ENCODE peak calls at places on chromosomes 2 and 18, in eight cellular contexts. Q is WERI-Rb-1, S is endothelial cell, L is foreskin fibroblast, P is coronary artery, I is prostate gland, B is GM20000, M is HepG2. G is an unnamed sample.

GRCh38 chr2:134293719-134294537 is 40.1 kb downstream of the MGAT5 start:
- DNase-seq in M (no peak), B (no peak), P (no peak), I (no peak), S (no peak), L (no peak), Q (no peak), G (no peak)

GRCh38 chr2:174062934-174063333 is 97.8 kb upstream of the SP3 start:
- DNase-seq in I (no peak), Q (peak), P (no peak), L (no peak), S (no peak), M (no peak), B (no peak), G (no peak)

GRCh38 chr2:29053223-29053622 is 21.1 kb downstream of the PCARE start:
- DNase-seq in M (no peak), Q (peak), P (no peak), L (no peak), B (no peak), I (no peak), S (no peak), G (no peak)

GRCh38 chr2:143792602-143793001 is 663.4 kb downstream of the ARHGAP15 start:
- DNase-seq in B (no peak), P (no peak), S (no peak), M (no peak), Q (no peak), I (no peak), L (no peak), G (no peak)

GRCh38 chr2:3778841-3779505 is 75.6 kb downstream of the DCDC2C start:
- DNase-seq in M (no peak), L (no peak), S (no peak), I (no peak), B (no peak), Q (no peak), P (no peak), G (no peak)

GRCh38 chr2:226892729-226893128 is 56.9 kb downstream of the RHBDD1 start:
- DNase-seq in L (peak), I (no peak), M (no peak), S (no peak), Q (no peak), B (no peak), P (no peak), G (no peak)

GRCh38 chr18:75502286-75502685 is 74.8 kb upstream of the SMIM21 start:
- DNase-seq in M (no peak), P (no peak), B (no peak), S (no peak), I (no peak), Q (no peak), L (no peak), G (no peak)

GRCh38 chr2:240818543-240819403 is 1.2 kb downstream of the KIF1A start:
- DNase-seq in Q (peak), S (no peak), M (no peak), I (no peak), L (no peak), P (no peak), B (no peak), G (no peak)

DNA sequence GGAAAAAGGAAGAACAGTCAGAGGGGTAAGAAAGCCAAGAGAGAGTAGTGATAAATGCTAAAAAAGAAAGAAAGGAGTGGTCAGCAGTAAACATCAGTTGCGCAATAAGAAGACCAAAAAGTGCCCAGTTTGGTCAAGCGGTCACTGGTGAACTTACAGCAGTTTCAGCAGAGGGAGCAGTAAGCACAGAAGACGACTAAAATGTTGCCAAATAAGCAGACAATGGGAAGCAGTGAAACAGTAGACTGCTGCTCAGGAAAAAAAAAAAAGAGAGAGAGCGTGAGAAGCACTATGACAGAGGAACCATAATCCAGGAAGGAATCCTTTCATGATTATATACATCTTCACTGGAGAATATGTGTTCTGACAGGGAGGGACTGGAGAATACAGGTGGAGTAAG is 45.8 kb downstream of the DNAJC10 start:
- DNase-seq in L (peak), M (no peak), B (no peak), P (no peak), Q (no peak), S (no peak), I (no peak), G (no peak)
- TF ChIP-seq CTCF in L (no peak), M (peak), B (no peak), P (no peak), Q (no peak), S (no peak), I (peak), G (peak)

DNA sequence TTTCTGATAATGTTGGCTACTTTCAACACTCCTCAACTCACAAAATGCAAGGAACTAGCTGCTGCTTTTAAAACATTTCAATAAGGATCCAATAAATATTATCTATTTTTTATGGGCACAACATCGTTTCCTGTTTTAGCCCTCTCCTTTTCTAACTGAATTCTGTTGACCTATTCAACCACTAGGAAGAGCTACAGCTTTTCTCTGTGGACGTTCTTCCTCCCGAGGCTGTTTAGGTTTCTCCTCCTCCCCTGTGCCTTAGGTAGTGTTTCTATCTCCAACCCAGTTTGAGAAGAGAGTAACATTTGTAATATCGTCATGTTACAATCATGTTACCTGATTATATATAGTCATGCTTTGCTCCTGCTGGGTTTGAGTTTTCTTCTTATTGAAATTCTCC is 91.3 kb upstream of the ITGB6 start:
- DNase-seq in P (no peak), I (no peak), M (no peak), Q (no peak), L (no peak), S (no peak), B (no peak), G (no peak)
- TF ChIP-seq CTCF in P (no peak), I (no peak), M (no peak), Q (no peak), L (no peak), S (no peak), B (no peak), G (no peak)

DNA sequence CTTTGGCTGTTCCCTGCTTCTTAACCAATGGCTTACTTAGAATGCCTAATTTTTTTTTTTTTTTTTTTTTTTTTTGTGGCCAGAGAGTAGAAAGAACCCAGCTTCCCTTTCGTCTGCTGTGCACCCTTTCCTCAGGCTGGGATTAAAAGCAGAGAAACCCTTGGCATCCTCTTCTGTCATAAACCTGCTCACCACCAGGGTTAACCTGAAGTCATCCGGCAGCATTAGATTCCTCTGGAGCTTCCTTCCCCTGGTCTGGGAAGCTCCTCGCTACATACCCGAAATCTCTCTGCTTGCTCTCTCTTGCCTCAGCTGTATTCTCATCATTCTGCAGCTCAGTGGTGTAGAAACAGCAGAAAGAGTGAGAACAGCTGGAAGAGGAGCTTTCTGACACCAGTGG is 339.1 kb upstream of the MEIS1 start:
- DNase-seq in P (no peak), M (no peak), S (no peak), L (no peak), Q (no peak), B (no peak), I (no peak), G (no peak)
- TF ChIP-seq CTCF in P (no peak), M (no peak), S (peak), L (no peak), Q (no peak), B (no peak), I (no peak), G (no peak)

DNA sequence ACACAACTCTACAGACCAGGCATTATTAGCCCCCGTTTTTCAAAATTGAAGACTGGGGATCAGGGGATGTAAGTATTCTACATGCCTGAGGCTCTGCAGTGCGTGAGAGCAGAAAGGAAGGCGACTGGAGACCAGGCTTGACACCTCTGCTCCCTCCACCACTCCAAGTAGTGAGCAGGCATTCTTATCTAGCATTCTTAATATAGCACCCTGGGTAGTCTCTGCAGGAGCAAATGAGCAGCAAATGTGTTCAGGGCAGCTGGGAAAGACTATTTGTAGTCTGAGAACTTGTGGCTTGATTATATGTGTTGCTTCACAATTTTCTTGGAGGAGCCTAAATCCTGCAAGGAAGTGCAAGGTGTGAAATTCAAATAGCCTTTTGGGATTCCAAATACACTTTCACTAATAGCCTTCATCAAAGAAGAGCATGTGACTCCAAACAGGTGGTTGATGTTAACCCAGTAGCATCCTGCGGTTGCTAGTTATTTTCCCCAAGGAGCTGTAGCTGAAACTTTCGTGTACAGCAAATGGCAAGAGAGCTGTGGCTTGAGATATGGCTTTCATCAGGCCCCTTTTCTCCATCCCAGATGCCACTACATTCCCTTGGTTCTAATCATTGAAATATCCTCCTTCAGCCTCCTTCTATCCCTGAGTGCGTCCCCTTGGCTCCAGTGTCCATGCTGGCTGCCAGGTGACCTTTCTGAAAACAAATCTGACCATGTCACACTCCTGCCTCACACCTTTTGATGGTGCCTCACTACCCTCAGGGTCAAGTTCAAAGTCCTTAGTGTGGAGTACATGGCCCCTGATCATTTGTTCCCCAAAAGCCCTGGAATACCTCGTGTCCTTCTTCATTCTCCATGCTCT is 143.4 kb downstream of the DDX1 start:
- DNase-seq in I (no peak), Q (no peak), M (no peak), B (no peak), S (no peak), L (no peak), P (peak), G (no peak)
- TF ChIP-seq CTCF in I (no peak), Q (no peak), M (no peak), B (no peak), S (no peak), L (no peak), P (no peak), G (no peak)

GRCh38 chr2:60336442-60337141 is 216.9 kb downstream of the BCL11A start:
- DNase-seq in Q (no peak), B (peak), S (no peak), P (no peak), M (no peak), I (no peak), L (no peak), G (no peak)
- TF ChIP-seq CTCF in Q (peak), B (no peak), S (no peak), P (no peak), M (no peak), I (no peak), L (no peak), G (no peak)

DNA sequence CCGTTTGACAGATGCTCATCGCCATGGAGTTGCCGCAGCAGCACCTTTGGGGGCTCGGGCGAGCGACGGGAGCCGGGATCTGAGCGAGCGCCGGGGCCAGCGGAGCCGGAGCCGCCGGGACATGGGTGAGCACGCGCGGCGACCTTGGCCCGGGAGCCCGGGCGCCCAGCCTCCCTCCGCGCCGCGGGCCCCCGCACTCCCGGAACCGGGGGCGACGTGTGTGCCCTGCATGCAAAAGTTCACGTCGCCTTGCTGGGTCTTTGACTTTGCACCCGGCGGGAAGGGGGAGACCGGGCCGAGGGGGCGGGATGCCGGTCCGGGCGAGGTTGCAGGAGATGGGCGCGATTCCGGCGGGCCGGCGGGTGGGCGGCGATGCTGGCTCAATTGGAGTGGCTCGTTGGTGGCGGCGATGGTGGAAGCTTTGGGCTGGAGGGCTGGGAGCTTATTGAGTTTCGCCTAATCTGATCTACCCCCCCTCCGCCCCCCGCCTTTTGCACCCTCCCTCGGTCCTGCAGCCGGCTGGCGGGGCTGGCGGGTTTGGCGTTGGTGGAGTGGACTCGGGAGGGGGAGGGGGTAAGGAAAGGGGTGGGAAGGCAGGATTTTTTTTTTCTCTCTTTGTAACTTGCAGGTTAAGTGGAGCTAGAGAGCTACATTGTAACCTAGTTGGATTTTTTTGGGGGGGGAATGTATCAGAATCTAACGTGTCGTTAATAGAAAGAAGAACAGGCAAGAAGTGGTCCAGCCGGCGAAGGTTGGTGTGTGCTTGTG is at the start of gene SETBP1:
- DNase-seq in I (peak), Q (peak), P (peak), L (peak), M (no peak), S (peak), B (peak), G (no peak)
- TF ChIP-seq CTCF in I (no peak), Q (no peak), P (no peak), L (no peak), M (no peak), S (no peak), B (no peak), G (no peak)

DNA sequence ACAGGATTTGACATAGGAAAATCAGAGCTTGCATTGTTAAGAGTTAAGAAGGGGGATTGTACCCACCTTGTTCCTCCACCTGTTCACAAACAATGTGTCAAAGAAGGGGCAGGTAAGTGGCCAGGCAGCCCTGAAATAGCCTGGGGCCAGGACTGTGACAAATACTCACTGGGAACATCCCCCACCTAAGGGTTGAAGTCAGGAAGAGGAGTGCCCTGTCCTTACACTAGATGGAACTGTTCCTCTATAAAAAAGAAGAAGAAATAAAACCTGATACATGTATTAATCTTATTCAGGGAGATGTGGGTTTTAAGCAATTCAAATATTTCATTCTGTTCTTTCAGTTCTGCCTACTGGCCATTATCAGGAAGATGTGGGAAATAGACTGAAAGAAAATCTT is 41.9 kb downstream of the TACR1 start:
- DNase-seq in P (no peak), S (no peak), B (peak), I (no peak), Q (no peak), L (no peak), M (no peak), G (no peak)
- TF ChIP-seq CTCF in P (no peak), S (no peak), B (no peak), I (no peak), Q (no peak), L (peak), M (no peak), G (peak)

GRCh38 chr2:96213379-96213778 is 4.8 kb upstream of the STARD7 start:
- DNase-seq in I (no peak), L (no peak), S (no peak), Q (no peak), P (no peak), M (no peak), B (no peak), G (no peak)
- TF ChIP-seq CTCF in I (no peak), L (no peak), S (no peak), Q (peak), P (no peak), M (peak), B (no peak), G (no peak)